ENCODE peak calls at places on chromosomes 2 and 18, in four cellular contexts. G is tibial artery, F is T-helper 1 cell, Z is fibroblast of the aortic adventitia. Y is an unnamed sample.

GRCh38 chr2:42567806-42568429 is 514 bp upstream of the MTA3 start:
- DNase-seq in G (peak; percentile 66), F (no peak), Z (no peak), Y (peak; percentile 73)

GRCh38 chr2:120749506-120750431 is 14.1 kb downstream of the GLI2 start:
- DNase-seq in G (peak; percentile 61), Z (no peak), F (no peak), Y (no peak)

GRCh38 chr2:134466141-134466540 is 212.3 kb downstream of the MGAT5 start:
- DNase-seq in F (no peak), Z (peak; percentile 11), G (peak; percentile 17), Y (peak; percentile 47)

GRCh38 chr2:109032229-109032800 is 43.3 kb upstream of the EDAR start:
- DNase-seq in Z (no peak), G (no peak), F (no peak), Y (no peak)

GRCh38 chr2:218813771-218814460 is 17.7 kb downstream of the PRKAG3 start:
- DNase-seq in G (no peak), Z (no peak), F (no peak), Y (no peak)

GRCh38 chr2:142716463-142717242 is 160.8 kb upstream of the KYNU start:
- DNase-seq in G (no peak), F (no peak), Z (peak; percentile 61), Y (peak; percentile 76)

GRCh38 chr2:110931648-110932047 is 189.1 kb upstream of the BCL2L11 start:
- DNase-seq in Z (peak; percentile 54), G (no peak), F (no peak), Y (no peak)

GRCh38 chr18:63253428-63254372 is 65.9 kb downstream of the BCL2 start:
- DNase-seq in G (no peak), Z (peak; percentile 45), F (no peak), Y (no peak)

GRCh38 chr2:3135676-3136075 is 241.9 kb downstream of the EIPR1 start:
- DNase-seq in F (no peak), Z (no peak), G (no peak), Y (no peak)

GRCh38 chr2:227188292-227188691 is 23.9 kb downstream of the COL4A3 start:
- DNase-seq in G (no peak), F (no peak), Z (peak; percentile 79), Y (no peak)

GRCh38 chr18:3688682-3689081 is 238.7 kb downstream of the TGIF1 start:
- DNase-seq in G (no peak), F (no peak), Z (peak; percentile 96), Y (peak; percentile 50)

GRCh38 chr2:46942143-46942526 is 26.5 kb upstream of the MCFD2 start:
- DNase-seq in G (peak; percentile 78), Z (no peak), F (peak; percentile 65), Y (no peak)

GRCh38 chr2:233251306-233252116 is at the start of gene ATG16L1:
- DNase-seq in F (peak; percentile 94), Z (peak; percentile 95), G (peak; percentile 97), Y (peak; percentile 100)

GRCh38 chr2:239518286-239519080 is 117.7 kb upstream of the HDAC4 start:
- DNase-seq in F (no peak), Z (no peak), G (no peak), Y (no peak)

GRCh38 chr2:37871453-37872191 is 53.5 kb upstream of the RMDN2 start:
- DNase-seq in G (no peak), Z (peak; percentile 49), F (no peak), Y (no peak)

GRCh38 chr2:159164457-159164894 is 122.0 kb downstream of the WDSUB1 start:
- DNase-seq in G (no peak), F (no peak), Z (no peak), Y (no peak)